ENCODE peak calls at places on chromosomes 16 and 17, in nine cellular contexts. One of them, this sample, is unnamed.

GRCh38 chr17:1639549-1639948 is 6.0 kb downstream of the SCARF1 start:
- DNase-seq in stimulated activated CD4-positive, alpha-beta T cell treated with anti-CD3 and anti-CD28 coated beads, Interleukin-15, amount 100 ng/mL, for 24 hours: no peak
- DNase-seq in GM23248: no peak
- DNase-seq in stimulated activated naive B cell treated with anti-CD40 and anti-IgM and Interleukin-4, amounts not matched to agents 10 μg/mL and 1 μg/mL and 100 μg/mL, for 72 hours: no peak
- DNase-seq in Kasumi-1: no peak
- DNase-seq in activated T-cell treated with anti-CD3 and anti-CD28 coated beads for 48 hours: no peak
- DNase-seq in T-helper 1 cell: no peak
- DNase-seq in C1 segment of cervical spinal cord: no peak
- DNase-seq in GM20000: no peak
- DNase-seq in this sample: no peak

GRCh38 chr17:12959441-12959840 is 58.4 kb downstream of the ELAC2 start:
- DNase-seq in stimulated activated CD4-positive, alpha-beta T cell treated with anti-CD3 and anti-CD28 coated beads, Interleukin-15, amount 100 ng/mL, for 24 hours: no peak
- DNase-seq in GM23248: peak; percentile 68
- DNase-seq in stimulated activated naive B cell treated with anti-CD40 and anti-IgM and Interleukin-4, amounts not matched to agents 10 μg/mL and 1 μg/mL and 100 μg/mL, for 72 hours: no peak
- DNase-seq in Kasumi-1: no peak
- DNase-seq in activated T-cell treated with anti-CD3 and anti-CD28 coated beads for 48 hours: no peak
- DNase-seq in T-helper 1 cell: no peak
- DNase-seq in C1 segment of cervical spinal cord: no peak
- DNase-seq in GM20000: no peak
- DNase-seq in this sample: no peak

GRCh38 chr17:68627956-68628355 is 26.8 kb upstream of the FAM20A start:
- DNase-seq in stimulated activated CD4-positive, alpha-beta T cell treated with anti-CD3 and anti-CD28 coated beads, Interleukin-15, amount 100 ng/mL, for 24 hours: no peak
- DNase-seq in GM23248: peak; percentile 3
- DNase-seq in stimulated activated naive B cell treated with anti-CD40 and anti-IgM and Interleukin-4, amounts not matched to agents 10 μg/mL and 1 μg/mL and 100 μg/mL, for 72 hours: no peak
- DNase-seq in Kasumi-1: no peak
- DNase-seq in activated T-cell treated with anti-CD3 and anti-CD28 coated beads for 48 hours: no peak
- DNase-seq in T-helper 1 cell: no peak
- DNase-seq in C1 segment of cervical spinal cord: no peak
- DNase-seq in GM20000: no peak
- DNase-seq in this sample: no peak

GRCh38 chr16:27222499-27223225 is 19.3 kb downstream of the KDM8 start:
- DNase-seq in stimulated activated CD4-positive, alpha-beta T cell treated with anti-CD3 and anti-CD28 coated beads, Interleukin-15, amount 100 ng/mL, for 24 hours: no peak
- DNase-seq in GM23248: peak; percentile 90
- DNase-seq in stimulated activated naive B cell treated with anti-CD40 and anti-IgM and Interleukin-4, amounts not matched to agents 10 μg/mL and 1 μg/mL and 100 μg/mL, for 72 hours: no peak
- DNase-seq in Kasumi-1: no peak
- DNase-seq in activated T-cell treated with anti-CD3 and anti-CD28 coated beads for 48 hours: no peak
- DNase-seq in T-helper 1 cell: no peak
- DNase-seq in C1 segment of cervical spinal cord: no peak
- DNase-seq in GM20000: no peak
- DNase-seq in this sample: no peak

GRCh38 chr17:55564077-55564476 is 52.8 kb upstream of the SMIM36 start:
- DNase-seq in stimulated activated CD4-positive, alpha-beta T cell treated with anti-CD3 and anti-CD28 coated beads, Interleukin-15, amount 100 ng/mL, for 24 hours: no peak
- DNase-seq in GM23248: peak; percentile 66
- DNase-seq in stimulated activated naive B cell treated with anti-CD40 and anti-IgM and Interleukin-4, amounts not matched to agents 10 μg/mL and 1 μg/mL and 100 μg/mL, for 72 hours: no peak
- DNase-seq in Kasumi-1: no peak
- DNase-seq in activated T-cell treated with anti-CD3 and anti-CD28 coated beads for 48 hours: no peak
- DNase-seq in T-helper 1 cell: no peak
- DNase-seq in C1 segment of cervical spinal cord: no peak
- DNase-seq in GM20000: no peak
- DNase-seq in this sample: no peak

GRCh38 chr16:74999208-74999682 is 421 bp downstream of the ZNRF1 start:
- DNase-seq in stimulated activated CD4-positive, alpha-beta T cell treated with anti-CD3 and anti-CD28 coated beads, Interleukin-15, amount 100 ng/mL, for 24 hours: peak; percentile 43
- DNase-seq in GM23248: peak; percentile 66
- DNase-seq in stimulated activated naive B cell treated with anti-CD40 and anti-IgM and Interleukin-4, amounts not matched to agents 10 μg/mL and 1 μg/mL and 100 μg/mL, for 72 hours: no peak
- DNase-seq in Kasumi-1: no peak
- DNase-seq in activated T-cell treated with anti-CD3 and anti-CD28 coated beads for 48 hours: no peak
- DNase-seq in T-helper 1 cell: no peak
- DNase-seq in C1 segment of cervical spinal cord: no peak
- DNase-seq in GM20000: peak; percentile 79
- DNase-seq in this sample: no peak

GRCh38 chr16:84461029-84461415 is 43.4 kb downstream of the MEAK7 start:
- DNase-seq in stimulated activated CD4-positive, alpha-beta T cell treated with anti-CD3 and anti-CD28 coated beads, Interleukin-15, amount 100 ng/mL, for 24 hours: no peak
- DNase-seq in GM23248: no peak
- DNase-seq in stimulated activated naive B cell treated with anti-CD40 and anti-IgM and Interleukin-4, amounts not matched to agents 10 μg/mL and 1 μg/mL and 100 μg/mL, for 72 hours: no peak
- DNase-seq in Kasumi-1: no peak
- DNase-seq in activated T-cell treated with anti-CD3 and anti-CD28 coated beads for 48 hours: no peak
- DNase-seq in T-helper 1 cell: no peak
- DNase-seq in C1 segment of cervical spinal cord: no peak
- DNase-seq in GM20000: no peak
- DNase-seq in this sample: no peak

GRCh38 chr16:1414532-1415265 is at the start of gene UNKL:
- DNase-seq in stimulated activated CD4-positive, alpha-beta T cell treated with anti-CD3 and anti-CD28 coated beads, Interleukin-15, amount 100 ng/mL, for 24 hours: peak; percentile 85
- DNase-seq in GM23248: peak; percentile 74
- DNase-seq in stimulated activated naive B cell treated with anti-CD40 and anti-IgM and Interleukin-4, amounts not matched to agents 10 μg/mL and 1 μg/mL and 100 μg/mL, for 72 hours: peak; percentile 47
- DNase-seq in Kasumi-1: peak; percentile 3
- DNase-seq in activated T-cell treated with anti-CD3 and anti-CD28 coated beads for 48 hours: peak; percentile 78
- DNase-seq in T-helper 1 cell: peak; percentile 79
- DNase-seq in C1 segment of cervical spinal cord: peak; percentile 12
- DNase-seq in GM20000: peak; percentile 97
- DNase-seq in this sample: no peak

This sample was measured in foreskin melanocyte.